ENCODE peak calls at places on chromosomes 7 and 10, in eight cellular contexts. One of them, this sample, is unnamed.

GRCh38 chr10:79398642-79399041 is 46.8 kb downstream of the ZCCHC24 start:
- DNase-seq in GM12892: no peak
- DNase-seq in A549: no peak
- DNase-seq in GM23248: no peak
- DNase-seq in GDM1: no peak
- DNase-seq in SHP77: no peak
- DNase-seq in stimulated activated CD4-positive, alpha-beta T cell treated with anti-CD3 and anti-CD28 coated beads, Interleukin-12 subunit alpha, Interleukin-12 subunit beta, amount 100 ng/mL, for 24 hours: no peak
- DNase-seq in fibroblast of the conjunctiva: no peak
- DNase-seq in this sample: no peak

GRCh38 chr7:99923200-99923599 is 3.9 kb upstream of the TRIM4 start:
- DNase-seq in SHP77: no peak
- DNase-seq in GDM1: no peak
- DNase-seq in fibroblast of the conjunctiva: no peak
- DNase-seq in GM12892: no peak
- DNase-seq in stimulated activated CD4-positive, alpha-beta T cell treated with anti-CD3 and anti-CD28 coated beads, Interleukin-12 subunit alpha, Interleukin-12 subunit beta, amount 100 ng/mL, for 24 hours: no peak
- DNase-seq in GM23248: no peak
- DNase-seq in A549: no peak
- DNase-seq in this sample: no peak

GRCh38 chr10:113612154-113612553 is 51.7 kb downstream of the NRAP start:
- DNase-seq in SHP77: no peak
- DNase-seq in GM23248: no peak
- DNase-seq in stimulated activated CD4-positive, alpha-beta T cell treated with anti-CD3 and anti-CD28 coated beads, Interleukin-12 subunit alpha, Interleukin-12 subunit beta, amount 100 ng/mL, for 24 hours: no peak
- DNase-seq in GM12892: no peak
- DNase-seq in A549: no peak
- DNase-seq in fibroblast of the conjunctiva: no peak
- DNase-seq in GDM1: no peak
- DNase-seq in this sample: no peak

GRCh38 chr7:155444746-155445145 is 13.2 kb upstream of the EN2 start:
- DNase-seq in GM23248: no peak
- DNase-seq in fibroblast of the conjunctiva: no peak
- DNase-seq in GDM1: no peak
- DNase-seq in A549: no peak
- DNase-seq in SHP77: no peak
- DNase-seq in GM12892: no peak
- DNase-seq in stimulated activated CD4-positive, alpha-beta T cell treated with anti-CD3 and anti-CD28 coated beads, Interleukin-12 subunit alpha, Interleukin-12 subunit beta, amount 100 ng/mL, for 24 hours: no peak
- DNase-seq in this sample: no peak

GRCh38 chr10:133390597-133391248 is 3.2 kb upstream of the MTG1 start:
- DNase-seq in stimulated activated CD4-positive, alpha-beta T cell treated with anti-CD3 and anti-CD28 coated beads, Interleukin-12 subunit alpha, Interleukin-12 subunit beta, amount 100 ng/mL, for 24 hours: no peak
- DNase-seq in SHP77: no peak
- DNase-seq in A549: no peak
- DNase-seq in GM12892: no peak
- DNase-seq in GDM1: no peak
- DNase-seq in fibroblast of the conjunctiva: no peak
- DNase-seq in GM23248: no peak
- DNase-seq in this sample: no peak

GRCh38 chr7:1712907-1713501 is 42.9 kb downstream of the ELFN1 start:
- DNase-seq in GM23248: no peak
- DNase-seq in GDM1: no peak
- DNase-seq in stimulated activated CD4-positive, alpha-beta T cell treated with anti-CD3 and anti-CD28 coated beads, Interleukin-12 subunit alpha, Interleukin-12 subunit beta, amount 100 ng/mL, for 24 hours: no peak
- DNase-seq in fibroblast of the conjunctiva: no peak
- DNase-seq in SHP77: peak
- DNase-seq in A549: no peak
- DNase-seq in GM12892: no peak
- DNase-seq in this sample: no peak

GRCh38 chr7:80851896-80852476 is 66.9 kb downstream of the SEMA3C start:
- DNase-seq in GDM1: no peak
- DNase-seq in GM23248: peak
- DNase-seq in SHP77: no peak
- DNase-seq in stimulated activated CD4-positive, alpha-beta T cell treated with anti-CD3 and anti-CD28 coated beads, Interleukin-12 subunit alpha, Interleukin-12 subunit beta, amount 100 ng/mL, for 24 hours: no peak
- DNase-seq in A549: peak
- DNase-seq in GM12892: no peak
- DNase-seq in fibroblast of the conjunctiva: peak
- DNase-seq in this sample: no peak

GRCh38 chr10:10208156-10208555 is 809.5 kb upstream of the CELF2 start:
- DNase-seq in GDM1: no peak
- DNase-seq in fibroblast of the conjunctiva: no peak
- DNase-seq in GM12892: no peak
- DNase-seq in stimulated activated CD4-positive, alpha-beta T cell treated with anti-CD3 and anti-CD28 coated beads, Interleukin-12 subunit alpha, Interleukin-12 subunit beta, amount 100 ng/mL, for 24 hours: no peak
- DNase-seq in A549: no peak
- DNase-seq in SHP77: no peak
- DNase-seq in GM23248: no peak
- DNase-seq in this sample: no peak

GRCh38 chr10:3113343-3113720 is 46.0 kb downstream of the PFKP start:
- DNase-seq in stimulated activated CD4-positive, alpha-beta T cell treated with anti-CD3 and anti-CD28 coated beads, Interleukin-12 subunit alpha, Interleukin-12 subunit beta, amount 100 ng/mL, for 24 hours: no peak
- DNase-seq in GM12892: no peak
- DNase-seq in GDM1: no peak
- DNase-seq in A549: no peak
- DNase-seq in SHP77: no peak
- DNase-seq in GM23248: no peak
- DNase-seq in fibroblast of the conjunctiva: no peak
- DNase-seq in this sample: no peak

GRCh38 chr10:7333995-7334964 is 76.6 kb downstream of the SFMBT2 start:
- DNase-seq in A549: no peak
- DNase-seq in stimulated activated CD4-positive, alpha-beta T cell treated with anti-CD3 and anti-CD28 coated beads, Interleukin-12 subunit alpha, Interleukin-12 subunit beta, amount 100 ng/mL, for 24 hours: no peak
- DNase-seq in GDM1: no peak
- DNase-seq in GM23248: no peak
- DNase-seq in fibroblast of the conjunctiva: no peak
- DNase-seq in GM12892: no peak
- DNase-seq in SHP77: peak
- DNase-seq in this sample: no peak

GRCh38 chr7:94580601-94581000 is 71.0 kb downstream of the CASD1 start:
- DNase-seq in SHP77: no peak
- DNase-seq in stimulated activated CD4-positive, alpha-beta T cell treated with anti-CD3 and anti-CD28 coated beads, Interleukin-12 subunit alpha, Interleukin-12 subunit beta, amount 100 ng/mL, for 24 hours: no peak
- DNase-seq in A549: peak
- DNase-seq in GM12892: no peak
- DNase-seq in GDM1: no peak
- DNase-seq in fibroblast of the conjunctiva: no peak
- DNase-seq in GM23248: peak
- DNase-seq in this sample: no peak

GRCh38 chr10:124233546-124234138 is 140.2 kb upstream of the CHST15 start:
- DNase-seq in GDM1: no peak
- DNase-seq in A549: no peak
- DNase-seq in SHP77: no peak
- DNase-seq in stimulated activated CD4-positive, alpha-beta T cell treated with anti-CD3 and anti-CD28 coated beads, Interleukin-12 subunit alpha, Interleukin-12 subunit beta, amount 100 ng/mL, for 24 hours: no peak
- DNase-seq in GM23248: no peak
- DNase-seq in GM12892: no peak
- DNase-seq in fibroblast of the conjunctiva: no peak
- DNase-seq in this sample: no peak

GRCh38 chr10:86061301-86061873 is 305.2 kb downstream of the GRID1 start:
- DNase-seq in GDM1: no peak
- DNase-seq in fibroblast of the conjunctiva: no peak
- DNase-seq in GM12892: no peak
- DNase-seq in SHP77: no peak
- DNase-seq in GM23248: no peak
- DNase-seq in A549: no peak
- DNase-seq in stimulated activated CD4-positive, alpha-beta T cell treated with anti-CD3 and anti-CD28 coated beads, Interleukin-12 subunit alpha, Interleukin-12 subunit beta, amount 100 ng/mL, for 24 hours: no peak
- DNase-seq in this sample: no peak

GRCh38 chr7:106238830-106239229 is 46.0 kb downstream of the NAMPT start:
- DNase-seq in GM23248: no peak
- DNase-seq in SHP77: no peak
- DNase-seq in A549: no peak
- DNase-seq in fibroblast of the conjunctiva: no peak
- DNase-seq in stimulated activated CD4-positive, alpha-beta T cell treated with anti-CD3 and anti-CD28 coated beads, Interleukin-12 subunit alpha, Interleukin-12 subunit beta, amount 100 ng/mL, for 24 hours: no peak
- DNase-seq in GDM1: no peak
- DNase-seq in GM12892: no peak
- DNase-seq in this sample: no peak

GRCh38 chr10:133264455-133264854 is 12.2 kb downstream of the ADAM8 start:
- DNase-seq in SHP77: no peak
- DNase-seq in fibroblast of the conjunctiva: no peak
- DNase-seq in GDM1: no peak
- DNase-seq in stimulated activated CD4-positive, alpha-beta T cell treated with anti-CD3 and anti-CD28 coated beads, Interleukin-12 subunit alpha, Interleukin-12 subunit beta, amount 100 ng/mL, for 24 hours: no peak
- DNase-seq in GM23248: no peak
- DNase-seq in GM12892: no peak
- DNase-seq in A549: no peak
- DNase-seq in this sample: no peak

GRCh38 chr7:18961997-18962396 is 155.4 kb downstream of the TWIST1 start:
- DNase-seq in GM12892: no peak
- DNase-seq in GDM1: no peak
- DNase-seq in stimulated activated CD4-positive, alpha-beta T cell treated with anti-CD3 and anti-CD28 coated beads, Interleukin-12 subunit alpha, Interleukin-12 subunit beta, amount 100 ng/mL, for 24 hours: no peak
- DNase-seq in GM23248: peak
- DNase-seq in A549: no peak
- DNase-seq in SHP77: no peak
- DNase-seq in fibroblast of the conjunctiva: no peak
- DNase-seq in this sample: no peak

GRCh38 chr7:133504825-133505224 is 251.9 kb downstream of the EXOC4 start:
- DNase-seq in GDM1: no peak
- DNase-seq in A549: no peak
- DNase-seq in SHP77: no peak
- DNase-seq in GM23248: no peak
- DNase-seq in stimulated activated CD4-positive, alpha-beta T cell treated with anti-CD3 and anti-CD28 coated beads, Interleukin-12 subunit alpha, Interleukin-12 subunit beta, amount 100 ng/mL, for 24 hours: no peak
- DNase-seq in GM12892: no peak
- DNase-seq in fibroblast of the conjunctiva: no peak
- DNase-seq in this sample: no peak

GRCh38 chr10:7710446-7710845 is 7.3 kb downstream of the ITIH2 start:
- DNase-seq in stimulated activated CD4-positive, alpha-beta T cell treated with anti-CD3 and anti-CD28 coated beads, Interleukin-12 subunit alpha, Interleukin-12 subunit beta, amount 100 ng/mL, for 24 hours: no peak
- DNase-seq in GM12892: no peak
- DNase-seq in A549: no peak
- DNase-seq in GM23248: no peak
- DNase-seq in fibroblast of the conjunctiva: no peak
- DNase-seq in GDM1: no peak
- DNase-seq in SHP77: no peak
- DNase-seq in this sample: no peak

GRCh38 chr7:155809332-155809946 is 2.8 kb downstream of the SHH start:
- DNase-seq in GM12892: no peak
- DNase-seq in GM23248: no peak
- DNase-seq in A549: no peak
- DNase-seq in fibroblast of the conjunctiva: no peak
- DNase-seq in stimulated activated CD4-positive, alpha-beta T cell treated with anti-CD3 and anti-CD28 coated beads, Interleukin-12 subunit alpha, Interleukin-12 subunit beta, amount 100 ng/mL, for 24 hours: no peak
- DNase-seq in SHP77: no peak
- DNase-seq in GDM1: no peak
- DNase-seq in this sample: no peak

GRCh38 chr7:51344406-51344805 is 27.8 kb upstream of the COBL start:
- DNase-seq in SHP77: peak
- DNase-seq in GM12892: no peak
- DNase-seq in GM23248: no peak
- DNase-seq in A549: no peak
- DNase-seq in stimulated activated CD4-positive, alpha-beta T cell treated with anti-CD3 and anti-CD28 coated beads, Interleukin-12 subunit alpha, Interleukin-12 subunit beta, amount 100 ng/mL, for 24 hours: no peak
- DNase-seq in GDM1: no peak
- DNase-seq in fibroblast of the conjunctiva: no peak
- DNase-seq in this sample: no peak

GRCh38 chr7:113996405-113996804 is 77.6 kb upstream of the PPP1R3A start:
- DNase-seq in A549: no peak
- DNase-seq in GDM1: no peak
- DNase-seq in SHP77: no peak
- DNase-seq in GM23248: no peak
- DNase-seq in stimulated activated CD4-positive, alpha-beta T cell treated with anti-CD3 and anti-CD28 coated beads, Interleukin-12 subunit alpha, Interleukin-12 subunit beta, amount 100 ng/mL, for 24 hours: no peak
- DNase-seq in fibroblast of the conjunctiva: no peak
- DNase-seq in GM12892: no peak
- DNase-seq in this sample: no peak

GRCh38 chr10:49484501-49485230 is 54.3 kb downstream of the ERCC6 start:
- DNase-seq in GDM1: no peak
- DNase-seq in GM12892: no peak
- DNase-seq in SHP77: no peak
- DNase-seq in GM23248: peak
- DNase-seq in stimulated activated CD4-positive, alpha-beta T cell treated with anti-CD3 and anti-CD28 coated beads, Interleukin-12 subunit alpha, Interleukin-12 subunit beta, amount 100 ng/mL, for 24 hours: no peak
- DNase-seq in fibroblast of the conjunctiva: no peak
- DNase-seq in A549: no peak
- DNase-seq in this sample: no peak

GRCh38 chr7:79964463-79964862 is 170.2 kb upstream of the GNAI1 start:
- DNase-seq in stimulated activated CD4-positive, alpha-beta T cell treated with anti-CD3 and anti-CD28 coated beads, Interleukin-12 subunit alpha, Interleukin-12 subunit beta, amount 100 ng/mL, for 24 hours: no peak
- DNase-seq in SHP77: no peak
- DNase-seq in GDM1: no peak
- DNase-seq in fibroblast of the conjunctiva: no peak
- DNase-seq in A549: no peak
- DNase-seq in GM12892: no peak
- DNase-seq in GM23248: no peak
- DNase-seq in this sample: no peak

GRCh38 chr7:27900006-27900405 is 160.0 kb downstream of the TAX1BP1 start:
- DNase-seq in GDM1: no peak
- DNase-seq in GM12892: no peak
- DNase-seq in SHP77: no peak
- DNase-seq in stimulated activated CD4-positive, alpha-beta T cell treated with anti-CD3 and anti-CD28 coated beads, Interleukin-12 subunit alpha, Interleukin-12 subunit beta, amount 100 ng/mL, for 24 hours: no peak
- DNase-seq in GM23248: peak
- DNase-seq in A549: no peak
- DNase-seq in fibroblast of the conjunctiva: no peak
- DNase-seq in this sample: no peak

GRCh38 chr10:131043039-131043691 is 268.4 kb downstream of the TCERG1L start:
- DNase-seq in GM12892: no peak
- DNase-seq in GDM1: no peak
- DNase-seq in GM23248: no peak
- DNase-seq in stimulated activated CD4-positive, alpha-beta T cell treated with anti-CD3 and anti-CD28 coated beads, Interleukin-12 subunit alpha, Interleukin-12 subunit beta, amount 100 ng/mL, for 24 hours: no peak
- DNase-seq in fibroblast of the conjunctiva: no peak
- DNase-seq in A549: no peak
- DNase-seq in SHP77: no peak
- DNase-seq in this sample: no peak

GRCh38 chr10:19935106-19935505 is 118.9 kb downstream of the PLXDC2 start:
- DNase-seq in GDM1: no peak
- DNase-seq in A549: no peak
- DNase-seq in stimulated activated CD4-positive, alpha-beta T cell treated with anti-CD3 and anti-CD28 coated beads, Interleukin-12 subunit alpha, Interleukin-12 subunit beta, amount 100 ng/mL, for 24 hours: no peak
- DNase-seq in GM12892: no peak
- DNase-seq in fibroblast of the conjunctiva: no peak
- DNase-seq in SHP77: peak
- DNase-seq in GM23248: no peak
- DNase-seq in this sample: no peak

GRCh38 chr7:149369497-149369896 is 91.4 kb downstream of the ZNF777 start:
- DNase-seq in fibroblast of the conjunctiva: no peak
- DNase-seq in stimulated activated CD4-positive, alpha-beta T cell treated with anti-CD3 and anti-CD28 coated beads, Interleukin-12 subunit alpha, Interleukin-12 subunit beta, amount 100 ng/mL, for 24 hours: no peak
- DNase-seq in SHP77: no peak
- DNase-seq in GDM1: no peak
- DNase-seq in A549: no peak
- DNase-seq in GM12892: no peak
- DNase-seq in GM23248: no peak
- DNase-seq in this sample: no peak

GRCh38 chr10:6300106-6300783 is 97.5 kb downstream of the PFKFB3 start:
- DNase-seq in SHP77: no peak
- DNase-seq in fibroblast of the conjunctiva: peak
- DNase-seq in GDM1: peak
- DNase-seq in GM23248: peak
- DNase-seq in GM12892: no peak
- DNase-seq in stimulated activated CD4-positive, alpha-beta T cell treated with anti-CD3 and anti-CD28 coated beads, Interleukin-12 subunit alpha, Interleukin-12 subunit beta, amount 100 ng/mL, for 24 hours: peak
- DNase-seq in A549: peak
- DNase-seq in this sample: no peak

GRCh38 chr10:89332092-89332633 is 4.4 kb downstream of the IFIT3 start:
- DNase-seq in A549: no peak
- DNase-seq in GDM1: no peak
- DNase-seq in fibroblast of the conjunctiva: no peak
- DNase-seq in GM23248: peak
- DNase-seq in SHP77: no peak
- DNase-seq in GM12892: no peak
- DNase-seq in stimulated activated CD4-positive, alpha-beta T cell treated with anti-CD3 and anti-CD28 coated beads, Interleukin-12 subunit alpha, Interleukin-12 subunit beta, amount 100 ng/mL, for 24 hours: no peak
- DNase-seq in this sample: no peak

GRCh38 chr10:44647877-44648542 is 263.1 kb upstream of the CXCL12 start:
- DNase-seq in SHP77: no peak
- DNase-seq in A549: no peak
- DNase-seq in stimulated activated CD4-positive, alpha-beta T cell treated with anti-CD3 and anti-CD28 coated beads, Interleukin-12 subunit alpha, Interleukin-12 subunit beta, amount 100 ng/mL, for 24 hours: no peak
- DNase-seq in GM23248: peak
- DNase-seq in GDM1: no peak
- DNase-seq in fibroblast of the conjunctiva: peak
- DNase-seq in GM12892: no peak
- DNase-seq in this sample: no peak

GRCh38 chr7:25720427-25720826 is 431.6 kb upstream of the NFE2L3 start:
- DNase-seq in GM12892: no peak
- DNase-seq in A549: peak
- DNase-seq in stimulated activated CD4-positive, alpha-beta T cell treated with anti-CD3 and anti-CD28 coated beads, Interleukin-12 subunit alpha, Interleukin-12 subunit beta, amount 100 ng/mL, for 24 hours: no peak
- DNase-seq in SHP77: no peak
- DNase-seq in fibroblast of the conjunctiva: no peak
- DNase-seq in GM23248: peak
- DNase-seq in GDM1: no peak
- DNase-seq in this sample: no peak

GRCh38 chr10:96598841-96599240 is 12.0 kb upstream of the TM9SF3 start:
- DNase-seq in GDM1: no peak
- DNase-seq in GM12892: no peak
- DNase-seq in SHP77: no peak
- DNase-seq in fibroblast of the conjunctiva: no peak
- DNase-seq in GM23248: no peak
- DNase-seq in A549: no peak
- DNase-seq in stimulated activated CD4-positive, alpha-beta T cell treated with anti-CD3 and anti-CD28 coated beads, Interleukin-12 subunit alpha, Interleukin-12 subunit beta, amount 100 ng/mL, for 24 hours: no peak
- DNase-seq in this sample: no peak

GRCh38 chr7:81929386-81929785 is 159.5 kb upstream of the HGF start:
- DNase-seq in stimulated activated CD4-positive, alpha-beta T cell treated with anti-CD3 and anti-CD28 coated beads, Interleukin-12 subunit alpha, Interleukin-12 subunit beta, amount 100 ng/mL, for 24 hours: no peak
- DNase-seq in GM23248: peak
- DNase-seq in SHP77: no peak
- DNase-seq in GDM1: no peak
- DNase-seq in fibroblast of the conjunctiva: no peak
- DNase-seq in A549: no peak
- DNase-seq in GM12892: no peak
- DNase-seq in this sample: no peak

GRCh38 chr10:132588301-132589013 is 50.9 kb downstream of the INPP5A start:
- DNase-seq in GM23248: peak
- DNase-seq in GDM1: peak
- DNase-seq in A549: no peak
- DNase-seq in fibroblast of the conjunctiva: no peak
- DNase-seq in stimulated activated CD4-positive, alpha-beta T cell treated with anti-CD3 and anti-CD28 coated beads, Interleukin-12 subunit alpha, Interleukin-12 subunit beta, amount 100 ng/mL, for 24 hours: no peak
- DNase-seq in SHP77: no peak
- DNase-seq in GM12892: no peak
- DNase-seq in this sample: no peak

This sample was measured in D721Med.